ENCODE peak calls at places on chromosomes 12 and 14, in eight cellular contexts. One of them, this sample, is unnamed.

GRCh38 chr12:41188841-41189394 is 798 bp downstream of the PDZRN4 start:
- DNase-seq in type B pancreatic cell: no peak
- DNase-seq in substantia nigra: no peak
- DNase-seq in caudate nucleus: no peak
- DNase-seq in CD14-positive monocyte: no peak
- DNase-seq in kidney glomerular epithelial cell: no peak
- DNase-seq in fibroblast of mammary gland: no peak
- DNase-seq in A172: no peak
- DNase-seq in this sample: no peak

GRCh38 chr12:1915082-1915968 is 3.1 kb downstream of the CACNA2D4 start:
- DNase-seq in CD14-positive monocyte: no peak
- DNase-seq in type B pancreatic cell: peak; percentile 61
- DNase-seq in kidney glomerular epithelial cell: no peak
- DNase-seq in A172: no peak
- DNase-seq in caudate nucleus: no peak
- DNase-seq in fibroblast of mammary gland: no peak
- DNase-seq in substantia nigra: no peak
- DNase-seq in this sample: peak; percentile 35

GRCh38 chr14:93880025-93880820 is 46.9 kb upstream of the FAM181A start:
- DNase-seq in caudate nucleus: no peak
- DNase-seq in fibroblast of mammary gland: peak; percentile 11
- DNase-seq in CD14-positive monocyte: no peak
- DNase-seq in kidney glomerular epithelial cell: no peak
- DNase-seq in A172: no peak
- DNase-seq in type B pancreatic cell: no peak
- DNase-seq in substantia nigra: no peak
- DNase-seq in this sample: peak; percentile 40

GRCh38 chr12:129404556-129404955 is 499.3 kb downstream of the TMEM132D start:
- DNase-seq in caudate nucleus: no peak
- DNase-seq in fibroblast of mammary gland: no peak
- DNase-seq in substantia nigra: no peak
- DNase-seq in kidney glomerular epithelial cell: no peak
- DNase-seq in type B pancreatic cell: no peak
- DNase-seq in A172: no peak
- DNase-seq in CD14-positive monocyte: no peak
- DNase-seq in this sample: no peak

GRCh38 chr14:72097173-72097783 is 165.0 kb downstream of the RGS6 start:
- DNase-seq in kidney glomerular epithelial cell: no peak
- DNase-seq in A172: no peak
- DNase-seq in substantia nigra: no peak
- DNase-seq in caudate nucleus: no peak
- DNase-seq in type B pancreatic cell: no peak
- DNase-seq in CD14-positive monocyte: no peak
- DNase-seq in fibroblast of mammary gland: no peak
- DNase-seq in this sample: no peak

GRCh38 chr14:24908592-24909236 is 141.2 kb downstream of the STXBP6 start:
- DNase-seq in substantia nigra: no peak
- DNase-seq in CD14-positive monocyte: no peak
- DNase-seq in type B pancreatic cell: no peak
- DNase-seq in fibroblast of mammary gland: no peak
- DNase-seq in kidney glomerular epithelial cell: no peak
- DNase-seq in A172: no peak
- DNase-seq in caudate nucleus: no peak
- DNase-seq in this sample: no peak

GRCh38 chr12:91913651-91914050 is 232.0 kb downstream of the BTG1 start:
- DNase-seq in caudate nucleus: no peak
- DNase-seq in kidney glomerular epithelial cell: no peak
- DNase-seq in A172: no peak
- DNase-seq in fibroblast of mammary gland: peak; percentile 15
- DNase-seq in type B pancreatic cell: no peak
- DNase-seq in CD14-positive monocyte: no peak
- DNase-seq in substantia nigra: no peak
- DNase-seq in this sample: no peak

GRCh38 chr12:99498756-99499155 is 148.8 kb upstream of the GARIN6 start:
- DNase-seq in CD14-positive monocyte: no peak
- DNase-seq in caudate nucleus: no peak
- DNase-seq in substantia nigra: no peak
- DNase-seq in fibroblast of mammary gland: peak; percentile 36
- DNase-seq in type B pancreatic cell: no peak
- DNase-seq in kidney glomerular epithelial cell: peak; percentile 52
- DNase-seq in A172: peak; percentile 35
- DNase-seq in this sample: no peak

GRCh38 chr12:124231980-124232653 is 62.8 kb upstream of the RFLNA start:
- DNase-seq in type B pancreatic cell: no peak
- DNase-seq in caudate nucleus: no peak
- DNase-seq in kidney glomerular epithelial cell: no peak
- DNase-seq in A172: peak; percentile 72
- DNase-seq in substantia nigra: no peak
- DNase-seq in fibroblast of mammary gland: no peak
- DNase-seq in CD14-positive monocyte: no peak
- DNase-seq in this sample: no peak

GRCh38 chr14:75322746-75323145 is 44.1 kb downstream of the FOS start:
- DNase-seq in fibroblast of mammary gland: no peak
- DNase-seq in A172: no peak
- DNase-seq in kidney glomerular epithelial cell: no peak
- DNase-seq in type B pancreatic cell: no peak
- DNase-seq in CD14-positive monocyte: no peak
- DNase-seq in substantia nigra: no peak
- DNase-seq in caudate nucleus: no peak
- DNase-seq in this sample: no peak

GRCh38 chr14:22339277-22339676 is 249.7 kb downstream of the DAD1 start:
- DNase-seq in A172: no peak
- DNase-seq in caudate nucleus: peak; percentile 30
- DNase-seq in substantia nigra: no peak
- DNase-seq in CD14-positive monocyte: no peak
- DNase-seq in type B pancreatic cell: no peak
- DNase-seq in fibroblast of mammary gland: peak; percentile 87
- DNase-seq in kidney glomerular epithelial cell: no peak
- DNase-seq in this sample: peak; percentile 59

GRCh38 chr14:82153689-82154088 is 620.0 kb upstream of the SEL1L start:
- DNase-seq in kidney glomerular epithelial cell: no peak
- DNase-seq in type B pancreatic cell: no peak
- DNase-seq in caudate nucleus: no peak
- DNase-seq in fibroblast of mammary gland: no peak
- DNase-seq in substantia nigra: no peak
- DNase-seq in A172: no peak
- DNase-seq in CD14-positive monocyte: no peak
- DNase-seq in this sample: no peak

GRCh38 chr12:72315858-72316257 is 43.7 kb downstream of the TRHDE start:
- DNase-seq in fibroblast of mammary gland: no peak
- DNase-seq in caudate nucleus: no peak
- DNase-seq in CD14-positive monocyte: no peak
- DNase-seq in substantia nigra: no peak
- DNase-seq in A172: no peak
- DNase-seq in kidney glomerular epithelial cell: no peak
- DNase-seq in type B pancreatic cell: no peak
- DNase-seq in this sample: no peak

GRCh38 chr12:23949212-23950010 is at the start of gene SOX5:
- DNase-seq in type B pancreatic cell: no peak
- DNase-seq in caudate nucleus: no peak
- DNase-seq in CD14-positive monocyte: no peak
- DNase-seq in fibroblast of mammary gland: peak; percentile 75
- DNase-seq in kidney glomerular epithelial cell: no peak
- DNase-seq in A172: no peak
- DNase-seq in substantia nigra: no peak
- DNase-seq in this sample: peak; percentile 12

GRCh38 chr14:76346391-76347160 is 29.4 kb upstream of the ESRRB start:
- DNase-seq in type B pancreatic cell: no peak
- DNase-seq in CD14-positive monocyte: no peak
- DNase-seq in kidney glomerular epithelial cell: no peak
- DNase-seq in A172: no peak
- DNase-seq in fibroblast of mammary gland: no peak
- DNase-seq in caudate nucleus: no peak
- DNase-seq in substantia nigra: no peak
- DNase-seq in this sample: no peak

GRCh38 chr14:63840981-63841380 is 11.8 kb upstream of the SYNE2 start:
- DNase-seq in fibroblast of mammary gland: no peak
- DNase-seq in CD14-positive monocyte: no peak
- DNase-seq in type B pancreatic cell: no peak
- DNase-seq in substantia nigra: no peak
- DNase-seq in kidney glomerular epithelial cell: no peak
- DNase-seq in caudate nucleus: no peak
- DNase-seq in A172: no peak
- DNase-seq in this sample: peak; percentile 16

GRCh38 chr14:36785511-36785910 is 123.9 kb downstream of the PAX9 start:
- DNase-seq in fibroblast of mammary gland: no peak
- DNase-seq in kidney glomerular epithelial cell: no peak
- DNase-seq in CD14-positive monocyte: no peak
- DNase-seq in caudate nucleus: no peak
- DNase-seq in A172: no peak
- DNase-seq in type B pancreatic cell: no peak
- DNase-seq in substantia nigra: no peak
- DNase-seq in this sample: no peak

GRCh38 chr14:65462411-65462810 is 49.9 kb downstream of the FUT8 start:
- DNase-seq in substantia nigra: no peak
- DNase-seq in kidney glomerular epithelial cell: peak; percentile 79
- DNase-seq in A172: peak; percentile 19
- DNase-seq in caudate nucleus: no peak
- DNase-seq in fibroblast of mammary gland: peak; percentile 51
- DNase-seq in CD14-positive monocyte: no peak
- DNase-seq in type B pancreatic cell: no peak
- DNase-seq in this sample: no peak

GRCh38 chr14:80941241-80942157 is at the start of gene CEP128:
- DNase-seq in fibroblast of mammary gland: peak; percentile 98
- DNase-seq in kidney glomerular epithelial cell: peak; percentile 97
- DNase-seq in substantia nigra: peak; percentile 89
- DNase-seq in A172: peak; percentile 93
- DNase-seq in CD14-positive monocyte: peak; percentile 89
- DNase-seq in caudate nucleus: peak; percentile 95
- DNase-seq in type B pancreatic cell: peak; percentile 93
- DNase-seq in this sample: peak; percentile 98

GRCh38 chr14:92549853-92550244 is 36.3 kb downstream of the RIN3 start:
- DNase-seq in fibroblast of mammary gland: peak; percentile 45
- DNase-seq in caudate nucleus: no peak
- DNase-seq in kidney glomerular epithelial cell: no peak
- DNase-seq in A172: no peak
- DNase-seq in substantia nigra: no peak
- DNase-seq in type B pancreatic cell: no peak
- DNase-seq in CD14-positive monocyte: no peak
- DNase-seq in this sample: peak; percentile 91

GRCh38 chr12:10553148-10553547 is 47.5 kb downstream of the EIF2S3B start:
- DNase-seq in fibroblast of mammary gland: no peak
- DNase-seq in type B pancreatic cell: no peak
- DNase-seq in A172: no peak
- DNase-seq in kidney glomerular epithelial cell: no peak
- DNase-seq in substantia nigra: no peak
- DNase-seq in CD14-positive monocyte: no peak
- DNase-seq in caudate nucleus: no peak
- DNase-seq in this sample: no peak

GRCh38 chr12:11581179-11581755 is 68.2 kb upstream of the ETV6 start:
- DNase-seq in type B pancreatic cell: no peak
- DNase-seq in caudate nucleus: no peak
- DNase-seq in CD14-positive monocyte: peak; percentile 53
- DNase-seq in kidney glomerular epithelial cell: peak; percentile 67
- DNase-seq in substantia nigra: no peak
- DNase-seq in fibroblast of mammary gland: peak; percentile 78
- DNase-seq in A172: peak; percentile 40
- DNase-seq in this sample: peak; percentile 48

GRCh38 chr12:85866929-85867776 is 6.9 kb upstream of the NTS start:
- DNase-seq in substantia nigra: no peak
- DNase-seq in A172: peak; percentile 47
- DNase-seq in kidney glomerular epithelial cell: peak; percentile 48
- DNase-seq in type B pancreatic cell: no peak
- DNase-seq in caudate nucleus: peak; percentile 4
- DNase-seq in fibroblast of mammary gland: peak; percentile 72
- DNase-seq in CD14-positive monocyte: no peak
- DNase-seq in this sample: peak; percentile 48

GRCh38 chr12:3252416-3252815 is 175.2 kb downstream of the TSPAN9 start:
- DNase-seq in fibroblast of mammary gland: peak; percentile 68
- DNase-seq in substantia nigra: peak; percentile 49
- DNase-seq in CD14-positive monocyte: no peak
- DNase-seq in type B pancreatic cell: no peak
- DNase-seq in caudate nucleus: peak; percentile 21
- DNase-seq in A172: no peak
- DNase-seq in kidney glomerular epithelial cell: no peak
- DNase-seq in this sample: peak; percentile 53

GRCh38 chr14:90487031-90487430 is 90.2 kb downstream of the CALM1 start:
- DNase-seq in fibroblast of mammary gland: no peak
- DNase-seq in A172: peak; percentile 56
- DNase-seq in kidney glomerular epithelial cell: no peak
- DNase-seq in CD14-positive monocyte: no peak
- DNase-seq in type B pancreatic cell: peak; percentile 65
- DNase-seq in substantia nigra: no peak
- DNase-seq in caudate nucleus: no peak
- DNase-seq in this sample: peak; percentile 81

GRCh38 chr14:70709726-70710382 is 68.1 kb downstream of the TTC9 start:
- DNase-seq in CD14-positive monocyte: no peak
- DNase-seq in substantia nigra: no peak
- DNase-seq in caudate nucleus: no peak
- DNase-seq in A172: no peak
- DNase-seq in fibroblast of mammary gland: no peak
- DNase-seq in type B pancreatic cell: no peak
- DNase-seq in kidney glomerular epithelial cell: no peak
- DNase-seq in this sample: no peak

GRCh38 chr14:77613207-77613606 is 3.2 kb downstream of the SPTLC2 start:
- DNase-seq in A172: no peak
- DNase-seq in CD14-positive monocyte: no peak
- DNase-seq in kidney glomerular epithelial cell: peak; percentile 35
- DNase-seq in type B pancreatic cell: no peak
- DNase-seq in fibroblast of mammary gland: no peak
- DNase-seq in caudate nucleus: no peak
- DNase-seq in substantia nigra: no peak
- DNase-seq in this sample: no peak

GRCh38 chr14:47227051-47227600 is 448.3 kb downstream of the MDGA2 start:
- DNase-seq in fibroblast of mammary gland: no peak
- DNase-seq in type B pancreatic cell: no peak
- DNase-seq in CD14-positive monocyte: no peak
- DNase-seq in caudate nucleus: no peak
- DNase-seq in substantia nigra: no peak
- DNase-seq in A172: peak; percentile 72
- DNase-seq in kidney glomerular epithelial cell: no peak
- DNase-seq in this sample: no peak

GRCh38 chr12:88200029-88200428 is 57.9 kb downstream of the TMTC3 start:
- DNase-seq in CD14-positive monocyte: no peak
- DNase-seq in fibroblast of mammary gland: no peak
- DNase-seq in caudate nucleus: no peak
- DNase-seq in substantia nigra: no peak
- DNase-seq in type B pancreatic cell: no peak
- DNase-seq in A172: no peak
- DNase-seq in kidney glomerular epithelial cell: no peak
- DNase-seq in this sample: no peak

GRCh38 chr12:109721276-109721675 is 7.7 kb downstream of the FAM222A start:
- DNase-seq in kidney glomerular epithelial cell: no peak
- DNase-seq in CD14-positive monocyte: no peak
- DNase-seq in caudate nucleus: peak; percentile 23
- DNase-seq in substantia nigra: no peak
- DNase-seq in type B pancreatic cell: no peak
- DNase-seq in fibroblast of mammary gland: no peak
- DNase-seq in A172: no peak
- DNase-seq in this sample: peak; percentile 90

GRCh38 chr12:92553389-92553788 is 149.4 kb upstream of the PLEKHG7 start:
- DNase-seq in CD14-positive monocyte: no peak
- DNase-seq in type B pancreatic cell: no peak
- DNase-seq in A172: peak; percentile 21
- DNase-seq in caudate nucleus: no peak
- DNase-seq in fibroblast of mammary gland: no peak
- DNase-seq in kidney glomerular epithelial cell: peak; percentile 46
- DNase-seq in substantia nigra: no peak
- DNase-seq in this sample: peak; percentile 56

GRCh38 chr14:59148334-59148900 is 40.0 kb upstream of the DAAM1 start:
- DNase-seq in A172: no peak
- DNase-seq in substantia nigra: no peak
- DNase-seq in type B pancreatic cell: no peak
- DNase-seq in kidney glomerular epithelial cell: no peak
- DNase-seq in fibroblast of mammary gland: no peak
- DNase-seq in CD14-positive monocyte: no peak
- DNase-seq in caudate nucleus: no peak
- DNase-seq in this sample: no peak

GRCh38 chr12:25272937-25273526 is 22.3 kb upstream of the KRAS start:
- DNase-seq in CD14-positive monocyte: no peak
- DNase-seq in caudate nucleus: no peak
- DNase-seq in A172: no peak
- DNase-seq in fibroblast of mammary gland: no peak
- DNase-seq in substantia nigra: no peak
- DNase-seq in type B pancreatic cell: no peak
- DNase-seq in kidney glomerular epithelial cell: no peak
- DNase-seq in this sample: no peak

GRCh38 chr14:58866386-58866785 is 228.6 kb downstream of the DACT1 start:
- DNase-seq in CD14-positive monocyte: no peak
- DNase-seq in fibroblast of mammary gland: no peak
- DNase-seq in type B pancreatic cell: no peak
- DNase-seq in kidney glomerular epithelial cell: no peak
- DNase-seq in A172: no peak
- DNase-seq in substantia nigra: no peak
- DNase-seq in caudate nucleus: no peak
- DNase-seq in this sample: no peak

This sample was measured in adrenal gland.